ENCODE peak calls at places on chromosome 2, in nine cellular contexts. One of them, this sample, is unnamed.

GRCh38 chr2:195520671-195521155 is 136.3 kb upstream of the SLC39A10 start:
- DNase-seq in A549: peak; percentile 90
- DNase-seq in endothelial cell: no peak
- DNase-seq in CD14-positive monocyte: no peak
- DNase-seq in fibroblast of pulmonary artery: peak; percentile 83
- DNase-seq in thoracic aorta: no peak
- DNase-seq in HFFc6: peak; percentile 94
- DNase-seq in cardiac muscle cell: peak; percentile 80
- DNase-seq in sigmoid colon: no peak
- DNase-seq in this sample: no peak

GRCh38 chr2:231278868-231279267 is 80.4 kb downstream of the ARMC9 start:
- DNase-seq in sigmoid colon: peak; percentile 27
- DNase-seq in thoracic aorta: no peak
- DNase-seq in A549: no peak
- DNase-seq in fibroblast of pulmonary artery: no peak
- DNase-seq in CD14-positive monocyte: no peak
- DNase-seq in HFFc6: no peak
- DNase-seq in endothelial cell: no peak
- DNase-seq in cardiac muscle cell: no peak
- DNase-seq in this sample: no peak

GRCh38 chr2:156480376-156480775 is 44.2 kb downstream of the GPD2 start:
- DNase-seq in thoracic aorta: no peak
- DNase-seq in A549: no peak
- DNase-seq in HFFc6: no peak
- DNase-seq in CD14-positive monocyte: no peak
- DNase-seq in endothelial cell: no peak
- DNase-seq in sigmoid colon: no peak
- DNase-seq in cardiac muscle cell: no peak
- DNase-seq in fibroblast of pulmonary artery: no peak
- DNase-seq in this sample: no peak

GRCh38 chr2:45691152-45691551 is 39.7 kb downstream of the PRKCE start:
- DNase-seq in endothelial cell: no peak
- DNase-seq in HFFc6: no peak
- DNase-seq in sigmoid colon: no peak
- DNase-seq in A549: no peak
- DNase-seq in fibroblast of pulmonary artery: no peak
- DNase-seq in cardiac muscle cell: no peak
- DNase-seq in thoracic aorta: no peak
- DNase-seq in CD14-positive monocyte: no peak
- DNase-seq in this sample: peak; percentile 60

GRCh38 chr2:66331176-66331575 is 103.7 kb upstream of the MEIS1 start:
- DNase-seq in sigmoid colon: no peak
- DNase-seq in A549: no peak
- DNase-seq in cardiac muscle cell: no peak
- DNase-seq in thoracic aorta: no peak
- DNase-seq in CD14-positive monocyte: no peak
- DNase-seq in fibroblast of pulmonary artery: no peak
- DNase-seq in endothelial cell: no peak
- DNase-seq in HFFc6: no peak
- DNase-seq in this sample: no peak

GRCh38 chr2:235922851-235923250 is 245.3 kb downstream of the GBX2 start:
- DNase-seq in CD14-positive monocyte: no peak
- DNase-seq in A549: no peak
- DNase-seq in HFFc6: no peak
- DNase-seq in endothelial cell: no peak
- DNase-seq in thoracic aorta: no peak
- DNase-seq in sigmoid colon: no peak
- DNase-seq in cardiac muscle cell: no peak
- DNase-seq in fibroblast of pulmonary artery: no peak
- DNase-seq in this sample: no peak

GRCh38 chr2:37361994-37362698 is 17.7 kb downstream of the QPCT start:
- DNase-seq in cardiac muscle cell: no peak
- DNase-seq in sigmoid colon: no peak
- DNase-seq in thoracic aorta: no peak
- DNase-seq in CD14-positive monocyte: no peak
- DNase-seq in fibroblast of pulmonary artery: no peak
- DNase-seq in A549: no peak
- DNase-seq in HFFc6: no peak
- DNase-seq in endothelial cell: no peak
- DNase-seq in this sample: no peak

GRCh38 chr2:160490760-160491367 is 2.7 kb downstream of the RBMS1 start:
- DNase-seq in fibroblast of pulmonary artery: no peak
- DNase-seq in endothelial cell: no peak
- DNase-seq in cardiac muscle cell: no peak
- DNase-seq in HFFc6: no peak
- DNase-seq in sigmoid colon: no peak
- DNase-seq in CD14-positive monocyte: no peak
- DNase-seq in A549: no peak
- DNase-seq in thoracic aorta: no peak
- DNase-seq in this sample: no peak

GRCh38 chr2:142748559-142749099 is 128.8 kb upstream of the KYNU start:
- DNase-seq in A549: no peak
- DNase-seq in cardiac muscle cell: no peak
- DNase-seq in HFFc6: no peak
- DNase-seq in fibroblast of pulmonary artery: no peak
- DNase-seq in thoracic aorta: no peak
- DNase-seq in endothelial cell: no peak
- DNase-seq in CD14-positive monocyte: no peak
- DNase-seq in sigmoid colon: no peak
- DNase-seq in this sample: no peak

DNA sequence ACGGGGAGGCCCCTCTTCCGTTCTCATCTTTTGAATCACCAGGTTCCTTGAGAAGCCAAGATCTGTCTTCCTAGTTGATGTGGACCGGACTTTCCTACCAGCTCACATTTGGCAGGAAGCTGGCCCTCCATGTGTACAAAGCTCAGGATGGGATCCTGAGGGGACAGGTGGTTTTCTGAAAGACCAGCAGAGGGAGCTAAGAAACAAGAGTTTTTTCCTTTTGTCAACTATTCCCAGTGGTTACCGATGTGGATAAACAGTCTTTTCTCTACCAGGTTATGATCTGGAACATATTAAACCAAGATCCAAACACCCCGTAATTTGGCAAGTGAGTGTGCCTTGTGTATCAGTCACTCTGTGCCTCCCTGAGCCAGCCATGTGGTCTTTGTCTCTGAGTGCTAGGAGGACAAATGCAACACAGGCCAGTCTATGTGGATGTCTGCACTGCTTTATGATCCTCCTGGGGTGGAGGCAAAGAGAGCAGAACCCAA is 25.1 kb upstream of the ARHGAP25 start:
- DNase-seq in thoracic aorta: no peak
- DNase-seq in endothelial cell: peak; percentile 19
- DNase-seq in sigmoid colon: no peak
- DNase-seq in cardiac muscle cell: peak; percentile 65
- DNase-seq in HFFc6: peak; percentile 37
- DNase-seq in A549: peak; percentile 62
- DNase-seq in fibroblast of pulmonary artery: peak; percentile 69
- DNase-seq in CD14-positive monocyte: no peak
- DNase-seq in this sample: no peak
- TF ChIP-seq CTCF in thoracic aorta: peak; percentile 71
- TF ChIP-seq CTCF in endothelial cell: peak; percentile 72
- TF ChIP-seq CTCF in sigmoid colon: peak; percentile 48
- TF ChIP-seq CTCF in cardiac muscle cell: peak; percentile 77
- TF ChIP-seq CTCF in HFFc6: peak; percentile 87
- TF ChIP-seq CTCF in A549: peak; percentile 89
- TF ChIP-seq CTCF in fibroblast of pulmonary artery: peak; percentile 79
- TF ChIP-seq CTCF in CD14-positive monocyte: peak; percentile 89
- TF ChIP-seq CTCF in this sample: peak; percentile 81

GRCh38 chr2:121696410-121696930 is 40.2 kb downstream of the NIFK start:
- DNase-seq in fibroblast of pulmonary artery: no peak
- DNase-seq in endothelial cell: no peak
- DNase-seq in cardiac muscle cell: no peak
- DNase-seq in CD14-positive monocyte: no peak
- DNase-seq in A549: no peak
- DNase-seq in sigmoid colon: peak; percentile 29
- DNase-seq in thoracic aorta: no peak
- DNase-seq in HFFc6: no peak
- DNase-seq in this sample: no peak
- TF ChIP-seq CTCF in fibroblast of pulmonary artery: no peak
- TF ChIP-seq CTCF in endothelial cell: no peak
- TF ChIP-seq CTCF in cardiac muscle cell: no peak
- TF ChIP-seq CTCF in CD14-positive monocyte: no peak
- TF ChIP-seq CTCF in A549: no peak
- TF ChIP-seq CTCF in sigmoid colon: no peak
- TF ChIP-seq CTCF in thoracic aorta: no peak
- TF ChIP-seq CTCF in HFFc6: no peak
- TF ChIP-seq CTCF in this sample: no peak

GRCh38 chr2:54503828-54504227 is 47.7 kb downstream of the SPTBN1 start:
- DNase-seq in CD14-positive monocyte: no peak
- DNase-seq in cardiac muscle cell: no peak
- DNase-seq in endothelial cell: no peak
- DNase-seq in HFFc6: no peak
- DNase-seq in fibroblast of pulmonary artery: no peak
- DNase-seq in thoracic aorta: no peak
- DNase-seq in sigmoid colon: no peak
- DNase-seq in A549: no peak
- DNase-seq in this sample: no peak
- TF ChIP-seq CTCF in CD14-positive monocyte: no peak
- TF ChIP-seq CTCF in cardiac muscle cell: no peak
- TF ChIP-seq CTCF in endothelial cell: no peak
- TF ChIP-seq CTCF in HFFc6: no peak
- TF ChIP-seq CTCF in fibroblast of pulmonary artery: no peak
- TF ChIP-seq CTCF in thoracic aorta: no peak
- TF ChIP-seq CTCF in sigmoid colon: no peak
- TF ChIP-seq CTCF in A549: no peak
- TF ChIP-seq CTCF in this sample: no peak

GRCh38 chr2:121128741-121129659 is 156.0 kb downstream of the TFCP2L1 start:
- DNase-seq in cardiac muscle cell: peak; percentile 28
- DNase-seq in CD14-positive monocyte: peak; percentile 57
- DNase-seq in A549: peak; percentile 43
- DNase-seq in sigmoid colon: no peak
- DNase-seq in endothelial cell: peak; percentile 64
- DNase-seq in HFFc6: no peak
- DNase-seq in thoracic aorta: no peak
- DNase-seq in fibroblast of pulmonary artery: peak; percentile 18
- DNase-seq in this sample: no peak
- TF ChIP-seq CTCF in cardiac muscle cell: peak; percentile 68
- TF ChIP-seq CTCF in CD14-positive monocyte: peak; percentile 78
- TF ChIP-seq CTCF in A549: peak; percentile 59
- TF ChIP-seq CTCF in sigmoid colon: peak; percentile 42
- TF ChIP-seq CTCF in endothelial cell: peak; percentile 42
- TF ChIP-seq CTCF in HFFc6: peak; percentile 70
- TF ChIP-seq CTCF in thoracic aorta: no peak
- TF ChIP-seq CTCF in fibroblast of pulmonary artery: peak; percentile 65
- TF ChIP-seq CTCF in this sample: peak; percentile 7

GRCh38 chr2:30335981-30336538 is 104.7 kb downstream of the LBH start:
- DNase-seq in A549: no peak
- DNase-seq in CD14-positive monocyte: no peak
- DNase-seq in HFFc6: no peak
- DNase-seq in sigmoid colon: no peak
- DNase-seq in cardiac muscle cell: no peak
- DNase-seq in endothelial cell: no peak
- DNase-seq in thoracic aorta: no peak
- DNase-seq in fibroblast of pulmonary artery: no peak
- DNase-seq in this sample: peak; percentile 35
- TF ChIP-seq CTCF in A549: no peak
- TF ChIP-seq CTCF in CD14-positive monocyte: no peak
- TF ChIP-seq CTCF in HFFc6: no peak
- TF ChIP-seq CTCF in sigmoid colon: no peak
- TF ChIP-seq CTCF in cardiac muscle cell: no peak
- TF ChIP-seq CTCF in endothelial cell: no peak
- TF ChIP-seq CTCF in thoracic aorta: no peak
- TF ChIP-seq CTCF in fibroblast of pulmonary artery: no peak
- TF ChIP-seq CTCF in this sample: peak; percentile 11

GRCh38 chr2:21748501-21748900 is 624.7 kb downstream of the TDRD15 start:
- DNase-seq in endothelial cell: no peak
- DNase-seq in sigmoid colon: no peak
- DNase-seq in CD14-positive monocyte: no peak
- DNase-seq in fibroblast of pulmonary artery: no peak
- DNase-seq in thoracic aorta: no peak
- DNase-seq in HFFc6: no peak
- DNase-seq in cardiac muscle cell: no peak
- DNase-seq in A549: no peak
- DNase-seq in this sample: no peak

GRCh38 chr2:21759819-21760218 is 636.1 kb downstream of the TDRD15 start:
- DNase-seq in fibroblast of pulmonary artery: no peak
- DNase-seq in CD14-positive monocyte: no peak
- DNase-seq in endothelial cell: no peak
- DNase-seq in sigmoid colon: no peak
- DNase-seq in thoracic aorta: no peak
- DNase-seq in HFFc6: no peak
- DNase-seq in cardiac muscle cell: no peak
- DNase-seq in A549: no peak
- DNase-seq in this sample: no peak

GRCh38 chr2:21757805-21758204 is 634.0 kb downstream of the TDRD15 start:
- DNase-seq in endothelial cell: no peak
- DNase-seq in sigmoid colon: no peak
- DNase-seq in cardiac muscle cell: no peak
- DNase-seq in HFFc6: no peak
- DNase-seq in fibroblast of pulmonary artery: no peak
- DNase-seq in A549: no peak
- DNase-seq in CD14-positive monocyte: no peak
- DNase-seq in thoracic aorta: no peak
- DNase-seq in this sample: no peak

GRCh38 chr2:21754164-21754788 is 630.5 kb downstream of the TDRD15 start:
- DNase-seq in CD14-positive monocyte: no peak
- DNase-seq in cardiac muscle cell: no peak
- DNase-seq in endothelial cell: no peak
- DNase-seq in HFFc6: no peak
- DNase-seq in thoracic aorta: no peak
- DNase-seq in fibroblast of pulmonary artery: no peak
- DNase-seq in A549: no peak
- DNase-seq in sigmoid colon: no peak
- DNase-seq in this sample: no peak
- TF ChIP-seq CTCF in CD14-positive monocyte: no peak
- TF ChIP-seq CTCF in cardiac muscle cell: no peak
- TF ChIP-seq CTCF in endothelial cell: peak; percentile 29
- TF ChIP-seq CTCF in HFFc6: no peak
- TF ChIP-seq CTCF in thoracic aorta: no peak
- TF ChIP-seq CTCF in fibroblast of pulmonary artery: no peak
- TF ChIP-seq CTCF in A549: no peak
- TF ChIP-seq CTCF in sigmoid colon: no peak
- TF ChIP-seq CTCF in this sample: peak; percentile 35